ENCODE peak calls at places on chromosomes 5 and 9, in seven cellular contexts. K, G, V, Y, B, L and H are unnamed samples.
A peak's percentile ranks its signal among the peaks of the same experiment; 100 is the strongest.

GRCh38 chr5:96053063-96053735 is 91.5 kb upstream of the ELL2 start:
- DNase-seq in G (no peak), V (no peak), K (no peak), B (no peak), L (no peak), Y (no peak), H (no peak)

GRCh38 chr5:135239461-135240282 is 159.4 kb downstream of the MACROH2A1 start:
- DNase-seq in G (peak; percentile 23), K (no peak), V (no peak), B (no peak), L (no peak), Y (no peak), H (no peak)

GRCh38 chr5:115589043-115589442 is 13.2 kb downstream of the TICAM2 start:
- DNase-seq in B (no peak), K (no peak), G (no peak), V (no peak), L (no peak), Y (no peak), H (no peak)

GRCh38 chr9:78866228-78867132 is 569.6 kb downstream of the PSAT1 start:
- DNase-seq in B (peak; percentile 96), L (peak; percentile 74), G (peak; percentile 89), Y (no peak), V (no peak), K (no peak), H (no peak)

GRCh38 chr5:61319388-61320146 is 12.5 kb upstream of the ZSWIM6 start:
- DNase-seq in V (no peak), Y (no peak), G (peak; percentile 71), B (no peak), K (no peak), L (no peak), H (peak; percentile 77)

GRCh38 chr5:102998224-102998623 is 121.7 kb downstream of the GIN1 start:
- DNase-seq in K (no peak), Y (no peak), B (no peak), V (no peak), L (no peak), G (peak; percentile 12), H (no peak)

GRCh38 chr9:104788251-104788650 is 24.3 kb downstream of the NIPSNAP3B start:
- DNase-seq in G (no peak), L (no peak), V (no peak), Y (no peak), B (no peak), K (no peak), H (no peak)

GRCh38 chr9:7439355-7439978 is 360.1 kb downstream of the DMAC1 start:
- DNase-seq in L (no peak), V (no peak), G (peak; percentile 6), K (no peak), B (peak; percentile 73), Y (no peak), H (no peak)

GRCh38 chr5:166909040-166909439 is 1382.4 kb upstream of the WWC1 start:
- DNase-seq in Y (no peak), G (peak; percentile 92), L (no peak), B (peak; percentile 88), V (no peak), K (no peak), H (no peak)

GRCh38 chr5:50745221-50745620 is 78.8 kb downstream of the PARP8 start:
- DNase-seq in K (no peak), V (no peak), B (no peak), L (no peak), G (no peak), Y (no peak), H (no peak)

GRCh38 chr5:109126481-109126880 is 283.3 kb downstream of the PJA2 start:
- DNase-seq in V (no peak), B (no peak), Y (no peak), G (no peak), K (no peak), L (no peak), H (no peak)

GRCh38 chr9:137772281-137772873 is 105.2 kb upstream of the CACNA1B start:
- DNase-seq in G (no peak), V (no peak), K (no peak), L (no peak), B (no peak), Y (no peak), H (no peak)

GRCh38 chr5:65017636-65018035 is 248.9 kb downstream of the CWC27 start:
- DNase-seq in Y (no peak), K (no peak), L (no peak), B (no peak), G (peak; percentile 55), V (no peak), H (no peak)

GRCh38 chr9:38437193-38437823 is 13.1 kb upstream of the IGFBPL1 start:
- DNase-seq in Y (no peak), V (no peak), L (no peak), K (no peak), B (peak; percentile 34), G (peak; percentile 46), H (no peak)

GRCh38 chr5:56415356-56415765 is 182.2 kb upstream of the ANKRD55 start:
- DNase-seq in B (no peak), V (no peak), L (no peak), K (no peak), Y (no peak), G (peak; percentile 94), H (no peak)

GRCh38 chr9:122475717-122476116 is 2.0 kb downstream of the OR1J1 start:
- DNase-seq in G (no peak), B (no peak), Y (no peak), L (no peak), V (no peak), K (no peak), H (no peak)

GRCh38 chr5:17991775-17992174 is 357.5 kb downstream of the TAF11L14 start:
- DNase-seq in V (no peak), B (no peak), G (no peak), L (no peak), K (no peak), Y (no peak), H (no peak)

GRCh38 chr9:90432951-90433350 is 209.7 kb downstream of the DIRAS2 start:
- DNase-seq in K (no peak), G (no peak), L (no peak), V (no peak), Y (no peak), B (no peak), H (no peak)

GRCh38 chr5:65871182-65871581 is 55.2 kb upstream of the ERBIN start:
- DNase-seq in Y (no peak), L (no peak), B (peak; percentile 91), K (no peak), V (no peak), G (peak; percentile 81), H (no peak)

GRCh38 chr5:159814222-159814621 is 102.1 kb upstream of the ADRA1B start:
- DNase-seq in V (no peak), Y (no peak), K (no peak), G (no peak), B (no peak), L (no peak), H (no peak)